ENCODE peak calls at places on chromosome X, in four cellular contexts. U is T-helper 2 cell, H is dermis microvascular lymphatic vessel endothelial cell, F is adrenal gland. X is an unnamed sample.

GRCh38 chrX:71253253-71254091 is 468 bp downstream of the ZMYM3 start:
- DNase-seq in H (no peak), U (peak), F (peak), X (peak)

GRCh38 chrX:1657367-1658082 is 42.7 kb downstream of the ASMT start:
- DNase-seq in H (no peak), U (peak), F (peak), X (no peak)

GRCh38 chrX:840556-840955 is 210.0 kb downstream of the SHOX start:
- DNase-seq in H (no peak), F (no peak), U (no peak), X (no peak)

GRCh38 chrX:153638436-153639176 is 8.4 kb upstream of the DUSP9 start:
- DNase-seq in F (no peak), U (no peak), H (no peak), X (no peak)

GRCh38 chrX:46572295-46572936 is 1.1 kb upstream of the CHST7 start:
- DNase-seq in H (no peak), F (no peak), U (peak), X (no peak)

GRCh38 chrX:87572911-87573310 is 55.3 kb downstream of the KLHL4 start:
- DNase-seq in F (no peak), H (no peak), U (no peak), X (peak)

GRCh38 chrX:103734125-103734760 is 23.5 kb downstream of the TMEM31 start:
- DNase-seq in F (no peak), U (no peak), H (no peak), X (no peak)

GRCh38 chrX:77749695-77750094 is 36.3 kb downstream of the ATRX start:
- DNase-seq in H (peak), F (no peak), U (no peak), X (peak)

GRCh38 chrX:46627700-46628405 is 54.3 kb downstream of the CHST7 start:
- DNase-seq in U (no peak), F (no peak), H (peak), X (no peak)

GRCh38 chrX:131067216-131067615 is 9.1 kb downstream of the ARHGAP36 start:
- DNase-seq in U (no peak), F (no peak), H (no peak), X (peak)

GRCh38 chrX:110172215-110172614 is 145.7 kb downstream of the AMMECR1 start:
- DNase-seq in H (no peak), F (no peak), U (no peak), X (no peak)

GRCh38 chrX:55006827-55007621 is 6.9 kb downstream of the APEX2 start:
- DNase-seq in U (no peak), F (no peak), H (no peak), X (no peak)

X was measured in mesendoderm.